ENCODE peak calls at places on chromosomes 12 and 14, in four cellular contexts. R, O, X and Z are unnamed samples.

GRCh38 chr12:121467638-121468403 is 67.9 kb downstream of the RNF34 start:
- DNase-seq in R (peak; percentile 29), O (peak; percentile 55), X (no peak), Z (no peak)

GRCh38 chr12:526089-526488 is 66.3 kb downstream of the B4GALNT3 start:
- DNase-seq in R (no peak), O (no peak), X (no peak), Z (no peak)

GRCh38 chr14:67666733-67667132 is 7.7 kb downstream of the VTI1B start:
- DNase-seq in R (no peak), O (no peak), X (no peak), Z (no peak)

GRCh38 chr12:124470139-124470538 is 97.3 kb downstream of the NCOR2 start:
- DNase-seq in R (no peak), O (no peak), X (no peak), Z (no peak)

GRCh38 chr14:63727736-63728728 is at the start of gene SGPP1:
- DNase-seq in R (peak; percentile 84), O (peak; percentile 93), X (peak; percentile 84), Z (peak; percentile 86)

GRCh38 chr12:5003025-5003666 is 40.5 kb upstream of the KCNA5 start:
- DNase-seq in R (peak; percentile 50), O (peak; percentile 67), X (peak; percentile 64), Z (no peak)

GRCh38 chr12:79255326-79255725 is 390.8 kb downstream of the SYT1 start:
- DNase-seq in R (peak; percentile 9), O (no peak), X (no peak), Z (no peak)

GRCh38 chr14:104164041-104164440 is 25.7 kb downstream of the KIF26A start:
- DNase-seq in R (no peak), O (no peak), X (no peak), Z (no peak)

GRCh38 chr14:101078892-101079221 is 175.3 kb upstream of the RTL1 start:
- DNase-seq in R (no peak), O (peak; percentile 12), X (no peak), Z (no peak)

GRCh38 chr14:52370406-52370911 is 56.3 kb downstream of the PTGER2 start:
- DNase-seq in R (no peak), O (no peak), X (no peak), Z (no peak)

GRCh38 chr12:15613981-15614380 is 175.2 kb downstream of the EPS8 start:
- DNase-seq in R (no peak), O (no peak), X (no peak), Z (no peak)

GRCh38 chr12:108307006-108307405 is 32.1 kb downstream of the CMKLR1 start:
- DNase-seq in R (no peak), O (no peak), X (no peak), Z (no peak)

GRCh38 chr12:122646568-122647220 is 56.5 kb downstream of the HCAR2 start:
- DNase-seq in R (no peak), O (no peak), X (no peak), Z (no peak)

GRCh38 chr12:97005174-97005573 is 98.1 kb downstream of the NEDD1 start:
- DNase-seq in R (no peak), O (no peak), X (no peak), Z (no peak)
- H3K4me3 ChIP-seq in R (no peak overlapping the region), O (no peak overlapping the region), X (no peak overlapping the region), Z (no peak overlapping the region)

GRCh38 chr14:69768873-69769272 is 1.9 kb downstream of the SRSF5 start:
- DNase-seq in R (no peak), O (no peak), X (no peak), Z (no peak)
- H3K4me3 ChIP-seq in R (peak overlapping the region; percentile 82), O (no peak overlapping the region), X (peak overlapping the region; percentile 99), Z (peak overlapping the region; percentile 100)

DNA sequence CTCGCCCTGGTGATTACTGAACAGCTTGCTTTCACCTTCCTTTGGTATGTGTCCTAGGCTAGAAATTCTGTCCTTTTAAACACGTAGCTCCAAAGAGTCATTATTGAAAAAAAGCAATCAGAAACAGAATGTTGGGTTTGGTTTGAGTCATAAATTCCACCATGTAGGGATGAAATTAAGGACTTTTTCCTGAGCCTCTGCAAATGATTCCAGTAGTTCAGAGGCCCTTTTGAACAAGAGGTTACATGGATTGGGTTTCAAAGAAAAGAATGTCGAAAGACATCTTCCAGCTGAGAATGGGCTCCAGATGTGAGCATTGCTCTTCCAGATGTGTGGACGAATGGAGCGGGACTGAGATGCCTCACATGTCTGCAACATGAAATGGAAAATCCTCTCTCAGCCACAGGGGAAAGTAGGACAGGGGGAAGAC is 23.5 kb upstream of the EMP1 start:
- DNase-seq in R (no peak), O (no peak), X (no peak), Z (no peak)
- H3K4me3 ChIP-seq in R (no peak overlapping the region), O (no peak overlapping the region), X (no peak overlapping the region), Z (no peak overlapping the region)

GRCh38 chr12:66189476-66189823 is 436 bp downstream of the IRAK3 start:
- DNase-seq in R (no peak), O (no peak), X (no peak), Z (no peak)
- H3K4me3 ChIP-seq in R (peak overlapping the region; percentile 24), O (no peak overlapping the region), X (peak overlapping the region; percentile 59), Z (peak overlapping the region; percentile 18)

GRCh38 chr12:132280436-132280835 is 49.0 kb downstream of the GALNT9 start:
- DNase-seq in R (no peak), O (no peak), X (no peak), Z (no peak)

GRCh38 chr12:132279184-132279889 is 50.1 kb downstream of the GALNT9 start:
- DNase-seq in R (peak; percentile 28), O (no peak), X (peak; percentile 64), Z (no peak)

GRCh38 chr12:132279930-132280329 is 49.5 kb downstream of the GALNT9 start:
- DNase-seq in R (no peak), O (no peak), X (no peak), Z (no peak)

GRCh38 chr12:132282031-132282949 is 47.1 kb downstream of the GALNT9 start:
- DNase-seq in R (no peak), O (no peak), X (no peak), Z (no peak)

GRCh38 chr12:132281021-132281420 is 48.4 kb downstream of the GALNT9 start:
- DNase-seq in R (no peak), O (no peak), X (no peak), Z (no peak)
- H3K4me3 ChIP-seq in R (no peak overlapping the region), O (no peak overlapping the region), X (no peak overlapping the region), Z (no peak overlapping the region)

GRCh38 chr14:35368993-35369392 is 35.6 kb downstream of the NFKBIA start:
- DNase-seq in R (no peak), O (no peak), X (no peak), Z (no peak)
- H3K4me3 ChIP-seq in R (no peak overlapping the region), O (no peak overlapping the region), X (no peak overlapping the region), Z (no peak overlapping the region)

GRCh38 chr12:6957741-6958608 is 6.8 kb downstream of the PTPN6 start:
- DNase-seq in R (no peak), O (no peak), X (no peak), Z (no peak)

GRCh38 chr12:6961278-6961694 is 9.2 kb downstream of the PHB2 start:
- DNase-seq in R (peak; percentile 67), O (peak; percentile 85), X (peak; percentile 58), Z (no peak)

GRCh38 chr12:6958609-6959375 is 7.6 kb downstream of the PTPN6 start:
- DNase-seq in R (no peak), O (peak; percentile 37), X (no peak), Z (no peak)

GRCh38 chr12:6960291-6961277 is 9.4 kb downstream of the PTPN6 start:
- DNase-seq in R (no peak), O (peak; percentile 54), X (peak; percentile 20), Z (no peak)

DNA sequence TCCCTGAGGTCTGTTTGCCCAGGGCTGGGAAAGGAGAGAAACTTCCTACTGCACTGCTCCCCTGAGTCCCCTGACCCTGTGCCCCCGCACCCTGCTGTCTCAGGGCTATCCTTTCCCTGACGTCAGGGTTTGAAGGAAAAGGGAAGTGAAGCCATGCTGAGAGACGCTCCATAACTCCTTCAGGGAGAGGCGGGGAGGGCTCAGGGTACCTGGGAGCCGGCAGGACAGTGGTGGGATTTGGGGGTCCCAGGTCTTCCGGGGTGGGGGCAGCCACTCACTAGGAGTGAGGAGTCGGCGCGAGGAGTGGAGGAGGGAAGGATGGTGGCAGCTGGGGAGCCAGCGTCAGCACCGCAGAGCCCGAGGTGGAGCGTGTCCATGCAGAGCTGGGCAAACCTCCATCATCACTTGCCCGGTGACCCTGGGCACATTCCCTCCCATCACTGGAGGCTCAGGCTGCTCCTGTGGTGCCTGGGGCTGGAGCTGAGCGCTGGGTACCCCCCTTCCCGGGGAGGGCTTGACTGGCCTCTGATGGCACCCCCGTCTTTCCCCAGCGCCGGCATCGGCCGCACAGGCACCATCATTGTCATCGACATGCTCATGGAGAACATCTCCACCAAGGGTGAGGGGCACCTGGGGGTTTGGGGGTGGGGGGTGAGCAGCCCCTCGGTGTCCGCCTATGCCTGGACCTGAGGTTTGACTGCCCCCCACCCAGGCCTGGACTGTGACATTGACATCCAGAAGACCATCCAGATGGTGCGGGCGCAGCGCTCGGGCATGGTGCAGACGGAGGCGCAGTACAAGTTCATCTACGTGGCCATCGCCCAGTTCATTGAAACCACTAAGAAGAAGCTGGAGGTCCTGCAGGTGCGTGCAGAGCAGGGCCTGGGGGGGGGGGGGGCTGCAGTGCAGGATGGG is 8.5 kb downstream of the PTPN6 start:
- DNase-seq in R (no peak), O (peak; percentile 34), X (no peak), Z (no peak)
- H3K4me3 ChIP-seq in R (no peak overlapping the region), O (no peak overlapping the region), X (peak overlapping the region; percentile 30), Z (no peak overlapping the region)